ENCODE peak calls at places on chromosome 21, in four cellular contexts. E, T, W and Q are unnamed samples.

GRCh38 chr21:28067015-28067414 is 925.7 kb downstream of the LTN1 start:
- DNase-seq in W (no peak), T (no peak), E (no peak), Q (no peak)

GRCh38 chr21:45433911-45434644 is 29.1 kb downstream of the COL18A1 start:
- DNase-seq in T (no peak), W (no peak), E (no peak), Q (no peak)

GRCh38 chr21:46368533-46369285 is 44.8 kb downstream of the PCNT start:
- DNase-seq in E (peak; percentile 65), T (no peak), W (no peak), Q (no peak)

GRCh38 chr21:32727478-32727727 is 410 bp downstream of the SYNJ1 start:
- DNase-seq in W (no peak), T (peak; percentile 57), E (no peak), Q (no peak)

GRCh38 chr21:36874665-36875064 is 91.8 kb downstream of the HLCS start:
- DNase-seq in E (no peak), W (no peak), T (no peak), Q (no peak)

GRCh38 chr21:44876849-44877575 is 3.5 kb upstream of the PTTG1IP start:
- DNase-seq in T (no peak), W (no peak), E (no peak), Q (no peak)

GRCh38 chr21:25942145-25942544 is 207.4 kb downstream of the GABPA start:
- DNase-seq in E (no peak), T (no peak), W (no peak), Q (no peak)

GRCh38 chr21:37620401-37620800 is 253.8 kb downstream of the DYRK1A start:
- DNase-seq in T (no peak), W (no peak), E (no peak), Q (no peak)

GRCh38 chr21:36976882-36977651 is 10.6 kb upstream of the HLCS start:
- DNase-seq in W (peak; percentile 79), T (peak; percentile 58), E (peak; percentile 59), Q (peak; percentile 89)

GRCh38 chr21:26844258-26845065 is 747 bp downstream of the ADAMTS1 start:
- DNase-seq in W (peak; percentile 73), T (peak; percentile 71), E (no peak), Q (no peak)

GRCh38 chr21:32813265-32813903 is 41.8 kb upstream of the PAXBP1 start:
- DNase-seq in W (no peak), T (no peak), E (no peak), Q (no peak)

GRCh38 chr21:45381865-45382697 is 22.9 kb upstream of the COL18A1 start:
- DNase-seq in W (no peak), T (no peak), E (no peak), Q (no peak)

GRCh38 chr21:37226356-37226920 is 40.7 kb downstream of the VPS26C start:
- DNase-seq in W (no peak), E (no peak), T (peak; percentile 32), Q (no peak)

GRCh38 chr21:32674731-32675130 is 53.1 kb downstream of the SYNJ1 start:
- DNase-seq in E (no peak), W (no peak), T (no peak), Q (no peak)

GRCh38 chr21:46538851-46539666 is 65.8 kb downstream of the S100B start:
- DNase-seq in W (no peak), E (no peak), T (peak; percentile 37), Q (no peak)

GRCh38 chr21:21324297-21324696 is 326.1 kb downstream of the NCAM2 start:
- DNase-seq in W (no peak), T (no peak), E (no peak), Q (no peak)

GRCh38 chr21:45906859-45907258 is 74.7 kb upstream of the COL6A1 start:
- DNase-seq in T (no peak), E (no peak), W (no peak), Q (no peak)

GRCh38 chr21:31660134-31660565 is 657 bp downstream of the SOD1 start:
- DNase-seq in E (no peak), W (no peak), T (no peak), Q (peak; percentile 39)

GRCh38 chr21:34351786-34352241 is 12.0 kb upstream of the KCNE2 start:
- DNase-seq in E (peak; percentile 28), W (peak; percentile 66), T (no peak), Q (peak; percentile 87)

GRCh38 chr21:45302082-45303061 is 14.7 kb upstream of the POFUT2 start:
- DNase-seq in W (no peak), E (no peak), T (no peak), Q (no peak)

GRCh38 chr21:32702702-32703101 is 25.1 kb downstream of the SYNJ1 start:
- DNase-seq in E (no peak), T (no peak), W (no peak), Q (no peak)

GRCh38 chr21:32389337-32390015 is 3.3 kb downstream of the URB1 start:
- DNase-seq in W (no peak), E (no peak), T (no peak), Q (no peak)

GRCh38 chr21:35048706-35049617 is at the start of gene RUNX1:
- DNase-seq in T (no peak), E (peak; percentile 92), W (no peak), Q (no peak)

GRCh38 chr21:35113064-35113463 is 64.0 kb upstream of the RUNX1 start:
- DNase-seq in T (no peak), W (no peak), E (no peak), Q (no peak)

GRCh38 chr21:31929548-31929947 is 56.7 kb downstream of the HUNK start:
- DNase-seq in E (no peak), W (no peak), T (no peak), Q (no peak)

GRCh38 chr21:31713973-31714740 is 17.8 kb downstream of the SCAF4 start:
- DNase-seq in E (no peak), W (no peak), T (no peak), Q (no peak)

GRCh38 chr21:45029298-45029967 is 44.9 kb upstream of the ADARB1 start:
- DNase-seq in E (no peak), W (peak; percentile 70), T (no peak), Q (no peak)

GRCh38 chr21:26007911-26008579 is 162.5 kb downstream of the APP start:
- DNase-seq in T (no peak), W (no peak), E (no peak), Q (no peak)

GRCh38 chr21:29219165-29219770 is 79.5 kb upstream of the BACH1 start:
- DNase-seq in E (no peak), T (no peak), W (no peak), Q (no peak)

GRCh38 chr21:8997011-8997440 is 1524.4 kb upstream of the TPTE start:
- DNase-seq in T (no peak), E (no peak), W (no peak), Q (no peak)

GRCh38 chr21:45078877-45079281 is 4.5 kb downstream of the ADARB1 start:
- DNase-seq in E (no peak), T (no peak), W (no peak), Q (no peak)

GRCh38 chr21:46181953-46182547 is 2.2 kb downstream of the SPATC1L start:
- DNase-seq in W (no peak), E (no peak), T (no peak), Q (no peak)

GRCh38 chr21:17726047-17726446 is 93.1 kb downstream of the C21orf91 start:
- DNase-seq in E (no peak), W (peak; percentile 30), T (no peak), Q (peak; percentile 27)

GRCh38 chr21:35737899-35738341 is 322.4 kb downstream of the SETD4 start:
- DNase-seq in E (no peak), W (no peak), T (no peak), Q (no peak)

GRCh38 chr21:44994581-44995171 is 54.8 kb downstream of the SLX9 start:
- DNase-seq in T (no peak), W (no peak), E (no peak), Q (no peak)

DNA sequence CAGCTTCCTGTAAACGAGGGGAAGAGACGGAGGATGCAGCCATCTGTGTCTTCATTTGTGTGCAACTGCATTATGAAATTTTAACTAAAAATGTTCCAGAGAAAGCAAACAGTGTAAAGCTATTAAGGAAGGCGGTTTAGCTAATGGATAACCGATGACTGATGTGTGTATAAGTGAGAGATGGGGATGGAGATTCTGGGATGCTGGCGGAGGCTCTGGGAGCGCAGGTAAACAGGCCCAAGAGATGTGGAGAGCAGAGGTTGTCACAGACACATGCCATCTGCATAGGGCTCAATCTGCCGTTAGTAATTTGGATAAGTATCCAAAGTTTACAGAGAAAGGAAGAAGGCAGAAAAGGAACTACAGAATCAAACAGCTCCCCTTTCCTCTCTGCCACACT is 206.5 kb downstream of the DSCAM start:
- DNase-seq in T (no peak), W (no peak), E (no peak), Q (no peak)
- TF ChIP-seq JUND in T (no peak), W (no peak), E (no peak), Q (no peak)

DNA sequence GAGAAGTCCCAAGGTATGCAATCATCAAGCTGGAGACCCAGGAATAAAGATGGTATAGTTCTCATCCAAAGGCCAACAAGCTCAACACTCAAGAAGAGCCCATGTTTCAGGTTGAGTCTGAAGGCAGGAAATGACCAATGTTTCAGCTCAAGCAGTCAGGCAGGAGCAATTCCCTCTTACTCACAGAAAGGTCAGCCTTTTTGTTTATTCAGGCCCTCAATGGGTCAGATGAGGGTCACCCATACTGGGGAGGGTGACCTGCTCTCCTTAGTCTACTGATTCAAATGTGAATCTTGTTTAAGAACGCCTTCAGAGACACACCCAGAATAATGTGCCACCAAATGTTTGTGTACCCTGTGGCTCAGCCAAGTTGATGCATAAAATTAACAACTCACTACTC is 262.4 kb downstream of the USP25 start:
- DNase-seq in T (no peak), W (no peak), E (no peak), Q (no peak)
- TF ChIP-seq JUND in T (no peak), W (no peak), E (no peak), Q (no peak)

GRCh38 chr21:42703936-42704335 is 50.5 kb downstream of the PDE9A start:
- DNase-seq in E (no peak), W (no peak), T (no peak), Q (no peak)
- TF ChIP-seq JUND in E (no peak), W (no peak), T (no peak), Q (no peak)

DNA sequence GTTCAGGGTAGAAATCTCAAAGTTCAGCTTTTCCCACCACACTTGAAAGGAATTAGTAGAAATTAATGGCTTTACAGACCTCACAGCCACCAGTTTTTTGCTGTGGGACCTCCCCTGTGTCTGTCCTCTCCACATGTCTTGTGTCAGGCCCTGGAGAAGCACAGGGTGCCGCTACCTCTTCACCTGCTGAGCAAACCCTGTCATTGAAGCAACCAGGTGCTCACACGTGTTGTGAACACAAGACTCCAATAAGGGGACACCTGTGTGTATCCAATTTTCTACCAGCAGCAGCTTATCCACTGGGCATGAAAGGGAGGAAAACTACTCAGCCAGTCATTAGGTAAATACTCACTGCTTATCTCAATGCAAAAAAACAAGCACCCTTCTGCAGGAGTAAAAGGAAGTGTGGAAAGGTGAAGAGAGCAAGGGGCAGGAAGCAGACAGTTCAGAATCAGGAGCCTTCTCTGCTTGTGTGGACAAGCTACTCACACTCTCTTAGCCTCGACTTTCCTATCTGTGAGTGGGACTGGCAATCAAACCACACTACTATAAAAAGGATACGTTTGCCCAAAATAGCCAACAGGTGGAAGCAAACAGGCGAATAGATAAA is 148.8 kb downstream of the ETS2 start:
- DNase-seq in W (no peak), T (no peak), E (no peak), Q (no peak)
- TF ChIP-seq JUND in W (no peak), T (no peak), E (no peak), Q (no peak)

GRCh38 chr21:42381347-42381984 is 14.4 kb downstream of the TMPRSS3 start:
- DNase-seq in W (no peak), T (no peak), E (no peak), Q (peak; percentile 85)
- TF ChIP-seq JUND in W (no peak), T (no peak), E (no peak), Q (no peak)